ENCODE peak calls at places on chromosomes 2 and 18, in nine cellular contexts. T, O, B, J, F, X, Z, I and V are unnamed samples.

GRCh38 chr18:22505136-22505535 is 87.4 kb upstream of the CTAGE1 start:
- DNase-seq in X (no peak), F (no peak), Z (no peak), J (no peak), I (no peak), B (no peak), O (no peak), T (no peak), V (no peak)

GRCh38 chr18:8661754-8662573 is 43.4 kb upstream of the MTCL1 start:
- DNase-seq in I (peak), T (no peak), Z (no peak), B (peak), F (no peak), O (peak), J (no peak), X (peak), V (no peak)

GRCh38 chr18:63374520-63374919 is 7.5 kb upstream of the KDSR start:
- DNase-seq in X (no peak), Z (no peak), T (no peak), I (no peak), B (no peak), F (no peak), O (no peak), J (no peak), V (no peak)

GRCh38 chr2:29747786-29748470 is 173.5 kb downstream of the ALK start:
- DNase-seq in B (no peak), X (no peak), Z (no peak), F (peak), O (peak), I (peak), J (no peak), T (peak), V (peak)

GRCh38 chr2:120606931-120607330 is 128.7 kb upstream of the GLI2 start:
- DNase-seq in J (no peak), T (no peak), X (no peak), I (no peak), Z (no peak), B (no peak), F (no peak), O (no peak), V (no peak)

GRCh38 chr2:142472382-142472781 is 341.6 kb upstream of the LRP1B start:
- DNase-seq in Z (no peak), T (no peak), F (no peak), J (no peak), O (peak), X (no peak), B (peak), I (no peak), V (no peak)

GRCh38 chr18:25144835-25145234 is 207.1 kb downstream of the ZNF521 start:
- DNase-seq in Z (no peak), J (no peak), T (peak), O (no peak), F (no peak), B (no peak), X (no peak), I (peak), V (no peak)

GRCh38 chr2:151840216-151840691 is 12.0 kb upstream of the ARL5A start:
- DNase-seq in B (no peak), O (no peak), F (no peak), I (peak), Z (no peak), X (no peak), J (peak), T (no peak), V (no peak)

GRCh38 chr2:182186132-182186735 is 200.6 kb downstream of the PPP1R1C start:
- DNase-seq in T (peak), F (peak), Z (no peak), X (no peak), O (peak), J (peak), I (peak), B (peak), V (peak)

GRCh38 chr2:226772389-226773179 is 27.0 kb downstream of the IRS1 start:
- DNase-seq in I (no peak), Z (no peak), J (peak), F (no peak), B (no peak), X (no peak), O (no peak), T (no peak), V (no peak)

GRCh38 chr18:48739266-48740067 is 200.6 kb downstream of the CTIF start:
- DNase-seq in X (no peak), I (no peak), J (no peak), Z (no peak), T (no peak), F (no peak), B (no peak), O (no peak), V (no peak)

GRCh38 chr2:170022692-170023091 is 155.3 kb upstream of the MYO3B start:
- DNase-seq in T (peak), F (peak), Z (no peak), X (no peak), O (peak), B (no peak), I (peak), J (no peak), V (peak)

GRCh38 chr2:150191349-150191748 is 296.1 kb downstream of the RND3 start:
- DNase-seq in O (no peak), T (no peak), B (no peak), J (no peak), F (no peak), Z (no peak), X (no peak), I (peak), V (peak)

GRCh38 chr2:74979844-74980243 is 21.4 kb downstream of the POLE4 start:
- DNase-seq in J (no peak), O (no peak), I (no peak), B (no peak), X (no peak), T (no peak), Z (no peak), F (no peak), V (no peak)

GRCh38 chr2:129748250-129748649 is 231.2 kb upstream of the RAB6C start:
- DNase-seq in O (no peak), Z (no peak), J (no peak), X (no peak), T (no peak), F (no peak), I (no peak), B (no peak), V (no peak)